ENCODE peak calls at places on chromosomes 16 and 17, in eight cellular contexts. K is AG09309; R is CD8-positive, alpha-beta T cell; Y is heart right ventricle; Q is body of pancreas; S is lower lobe of right lung; N is left lung; I is tibial artery. O is an unnamed sample.

GRCh38 chr16:10037771-10038170 is 144.5 kb downstream of the GRIN2A start:
- DNase-seq in K (no peak), R (no peak), Y (no peak), Q (no peak), S (no peak), N (no peak), I (no peak), O (no peak)

GRCh38 chr17:61556224-61557188 is 34.5 kb downstream of the NACA2 start:
- DNase-seq in K (no peak), R (no peak), Y (no peak), Q (no peak), S (no peak), N (no peak), I (no peak), O (no peak)

GRCh38 chr17:45855691-45856315 is 11.1 kb downstream of the SPPL2C start:
- DNase-seq in K (no peak), R (no peak), Y (no peak), Q (no peak), S (no peak), N (no peak), I (no peak), O (no peak)

GRCh38 chr17:65930140-65930715 is 261.7 kb downstream of the CEP112 start:
- DNase-seq in K (no peak), R (no peak), Y (no peak), Q (no peak), S (no peak), N (no peak), I (no peak), O (no peak)

GRCh38 chr17:63707151-63707550 is 7.2 kb upstream of the LIMD2 start:
- DNase-seq in K (no peak), R (no peak), Y (no peak), Q (no peak), S (no peak), N (no peak), I (no peak), O (no peak)

GRCh38 chr17:57136355-57136754 is 51.3 kb downstream of the AKAP1 start:
- DNase-seq in K (no peak), R (no peak), Y (no peak), Q (no peak), S (no peak), N (no peak), I (peak; percentile 43), O (no peak)

GRCh38 chr16:73036074-73036826 is 11.7 kb downstream of the ZFHX3 start:
- DNase-seq in K (no peak), R (no peak), Y (no peak), Q (no peak), S (no peak), N (no peak), I (no peak), O (no peak)

GRCh38 chr16:83940157-83940556 is 12.9 kb upstream of the OSGIN1 start:
- DNase-seq in K (no peak), R (no peak), Y (no peak), Q (no peak), S (no peak), N (no peak), I (no peak), O (no peak)

GRCh38 chr17:81511800-81512559 is 619 bp downstream of the ACTG1 start:
- DNase-seq in K (no peak), R (peak; percentile 30), Y (peak; percentile 43), Q (no peak), S (no peak), N (peak; percentile 87), I (peak; percentile 75), O (peak; percentile 74)

GRCh38 chr16:502179-502943 is 25.2 kb upstream of the CAPN15 start:
- DNase-seq in K (no peak), R (no peak), Y (no peak), Q (no peak), S (no peak), N (peak; percentile 71), I (no peak), O (peak; percentile 62)

GRCh38 chr16:10581507-10581906 is 1.1 kb upstream of the EMP2 start:
- DNase-seq in K (no peak), R (no peak), Y (no peak), Q (no peak), S (no peak), N (no peak), I (no peak), O (no peak)

GRCh38 chr17:14006249-14006942 is 62.9 kb upstream of the COX10 start:
- DNase-seq in K (no peak), R (no peak), Y (no peak), Q (no peak), S (no peak), N (no peak), I (no peak), O (no peak)

GRCh38 chr16:78689031-78689430 is 589.6 kb downstream of the WWOX start:
- DNase-seq in K (no peak), R (no peak), Y (no peak), Q (no peak), S (no peak), N (no peak), I (no peak), O (no peak)

GRCh38 chr17:7560172-7561027 is 1.3 kb upstream of the SENP3 start:
- DNase-seq in K (no peak), R (no peak), Y (peak; percentile 63), Q (peak; percentile 84), S (peak; percentile 80), N (no peak), I (peak; percentile 79), O (no peak)

GRCh38 chr16:54327609-54328008 is 41.0 kb upstream of the IRX3 start:
- DNase-seq in K (no peak), R (no peak), Y (no peak), Q (no peak), S (no peak), N (no peak), I (no peak), O (no peak)

GRCh38 chr16:59632266-59632855 is 898.2 kb upstream of the GOT2 start:
- DNase-seq in K (no peak), R (no peak), Y (no peak), Q (no peak), S (no peak), N (no peak), I (no peak), O (no peak)

GRCh38 chr17:77354721-77355455 is 214.1 kb downstream of the SEC14L1 start:
- DNase-seq in K (peak; percentile 97), R (no peak), Y (peak; percentile 59), Q (peak; percentile 59), S (no peak), N (no peak), I (peak; percentile 89), O (no peak)

GRCh38 chr17:27473190-27473747 is 17.0 kb downstream of the KSR1 start:
- DNase-seq in K (no peak), R (no peak), Y (no peak), Q (no peak), S (no peak), N (no peak), I (no peak), O (no peak)

DNA sequence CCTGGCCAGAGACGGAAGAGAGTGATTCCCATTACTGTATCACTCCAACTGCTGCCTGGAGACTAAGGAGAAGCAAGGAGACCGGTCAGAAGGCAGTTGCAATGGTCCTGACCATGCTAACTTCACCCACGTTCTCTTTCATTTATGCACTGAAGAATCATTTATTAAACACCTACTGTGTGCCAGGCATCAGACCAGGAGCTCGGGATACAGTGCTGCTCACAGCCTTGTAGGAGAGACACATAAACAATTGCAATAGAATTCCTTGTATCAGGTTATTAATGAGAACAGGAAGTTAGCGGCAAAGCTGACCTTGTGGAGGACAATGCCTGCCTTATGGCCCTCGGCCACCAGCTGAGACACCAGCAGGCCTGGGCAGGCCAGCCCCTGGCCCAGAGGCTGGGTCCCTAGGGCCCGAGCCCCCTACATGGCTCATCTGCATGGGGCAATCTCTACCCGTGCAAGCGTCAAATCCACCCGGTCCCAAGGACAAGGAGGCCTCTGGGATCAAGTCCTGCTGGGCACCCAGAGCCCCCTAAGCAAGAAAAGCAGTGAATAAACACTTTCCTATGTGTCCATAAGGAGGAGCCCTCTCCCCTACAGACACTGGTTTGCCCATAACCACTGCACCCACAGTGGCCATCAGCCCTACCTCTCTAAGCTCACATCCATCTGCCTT is 8.6 kb upstream of the ENPP7 start:
- DNase-seq in K (no peak), R (no peak), Y (no peak), Q (peak; percentile 43), S (no peak), N (no peak), I (no peak), O (no peak)
- TF ChIP-seq CTCF in K (peak; percentile 12), R (no peak), Y (no peak), Q (peak; percentile 12), S (no peak), N (no peak), I (no peak), O (peak; percentile 17)

GRCh38 chr17:48215583-48216139 is 108.1 kb downstream of the SNX11 start:
- DNase-seq in K (no peak), R (no peak), Y (no peak), Q (peak; percentile 3), S (no peak), N (no peak), I (no peak), O (no peak)
- TF ChIP-seq CTCF in K (peak; percentile 49), R (no peak), Y (peak; percentile 59), Q (peak; percentile 11), S (peak; percentile 43), N (peak; percentile 34), I (no peak), O (peak; percentile 65)

GRCh38 chr17:67558740-67559380 is 158.9 kb upstream of the NOL11 start:
- DNase-seq in K (peak; percentile 41), R (no peak), Y (no peak), Q (peak; percentile 54), S (no peak), N (no peak), I (no peak), O (no peak)

GRCh38 chr17:67557921-67558320 is 159.8 kb upstream of the NOL11 start:
- DNase-seq in K (peak; percentile 47), R (no peak), Y (no peak), Q (no peak), S (no peak), N (no peak), I (no peak), O (no peak)

GRCh38 chr17:67557052-67557845 is 160.5 kb upstream of the NOL11 start:
- DNase-seq in K (no peak), R (no peak), Y (no peak), Q (no peak), S (no peak), N (no peak), I (no peak), O (no peak)

GRCh38 chr17:67562036-67562435 is 155.7 kb upstream of the NOL11 start:
- DNase-seq in K (no peak), R (no peak), Y (no peak), Q (no peak), S (no peak), N (no peak), I (no peak), O (no peak)

GRCh38 chr17:67559381-67559966 is 158.3 kb upstream of the NOL11 start:
- DNase-seq in K (no peak), R (no peak), Y (no peak), Q (no peak), S (no peak), N (no peak), I (no peak), O (no peak)
- TF ChIP-seq CTCF in K (no peak), R (no peak), Y (peak; percentile 41), Q (no peak), S (peak; percentile 26), N (peak; percentile 17), I (no peak), O (no peak)

DNA sequence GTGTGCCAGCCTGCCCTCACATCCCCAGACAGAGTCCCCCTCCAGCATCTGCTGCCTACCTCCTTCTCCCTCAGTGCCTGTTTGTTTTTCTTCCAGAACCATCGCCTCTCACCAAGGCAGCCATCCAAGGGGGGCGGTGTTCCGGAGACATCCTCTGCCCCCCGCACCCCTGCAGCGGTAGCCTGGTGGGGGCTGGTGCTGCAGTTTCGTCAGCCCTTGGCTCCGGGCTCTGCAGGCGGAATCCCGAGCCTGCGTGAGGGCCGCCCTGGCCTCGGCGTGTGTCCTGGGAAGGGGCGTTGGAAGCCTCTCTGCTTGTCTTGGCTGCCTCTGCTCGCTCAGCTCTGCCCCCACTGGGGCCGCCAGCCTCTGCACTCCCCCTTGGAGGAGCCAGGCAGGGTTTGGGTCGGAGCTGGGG is 126.0 kb upstream of the CIBAR2 start:
- DNase-seq in K (no peak), R (no peak), Y (peak; percentile 36), Q (peak; percentile 30), S (peak; percentile 70), N (no peak), I (peak; percentile 96), O (no peak)
- TF ChIP-seq CTCF in K (no peak), R (no peak), Y (no peak), Q (no peak), S (no peak), N (no peak), I (peak; percentile 31), O (no peak)

O was measured in RWPE2.